ENCODE peak calls at places on chromosomes 2 and 18, in ten cellular contexts. Z, P, K, M, O, Y, A, L, I and G are unnamed samples.

GRCh38 chr2:26528186-26528585 is 50.3 kb upstream of the OTOF start:
- DNase-seq in Z (no peak), P (no peak), K (no peak), M (no peak), O (no peak), Y (no peak), A (no peak), L (no peak), I (no peak), G (no peak)

GRCh38 chr2:219457784-219458369 is 23.2 kb downstream of the SPEG start:
- DNase-seq in Z (peak), P (no peak), K (no peak), M (no peak), O (no peak), Y (no peak), A (no peak), L (no peak), I (no peak), G (peak)

GRCh38 chr2:179764710-179765109 is 96.7 kb downstream of the ZNF385B start:
- DNase-seq in Z (no peak), P (no peak), K (no peak), M (no peak), O (no peak), Y (no peak), A (no peak), L (no peak), I (no peak), G (no peak)

GRCh38 chr2:152251811-152252210 is 76.2 kb upstream of the STAM2 start:
- DNase-seq in Z (no peak), P (no peak), K (no peak), M (no peak), O (no peak), Y (no peak), A (no peak), L (no peak), I (no peak), G (peak)

GRCh38 chr2:235347691-235348090 is 146.2 kb upstream of the AGAP1 start:
- DNase-seq in Z (peak), P (peak), K (no peak), M (no peak), O (no peak), Y (no peak), A (peak), L (no peak), I (peak), G (no peak)

GRCh38 chr18:39675358-39675757 is 2109.8 kb upstream of the CELF4 start:
- DNase-seq in Z (peak), P (peak), K (no peak), M (no peak), O (no peak), Y (no peak), A (peak), L (no peak), I (no peak), G (no peak)

GRCh38 chr2:205198130-205198505 is 484.2 kb upstream of the NRP2 start:
- DNase-seq in Z (peak), P (peak), K (no peak), M (no peak), O (no peak), Y (no peak), A (peak), L (no peak), I (peak), G (no peak)

GRCh38 chr2:229980440-229981184 is 58.3 kb downstream of the FBXO36 start:
- DNase-seq in Z (peak), P (peak), K (no peak), M (no peak), O (peak), Y (no peak), A (peak), L (no peak), I (peak), G (peak)

GRCh38 chr2:98808546-98808945 is 77.6 kb upstream of the MGAT4A start:
- DNase-seq in Z (no peak), P (no peak), K (no peak), M (no peak), O (no peak), Y (no peak), A (no peak), L (no peak), I (no peak), G (no peak)

GRCh38 chr2:114762986-114763385 is 320.5 kb downstream of the DPP10 start:
- DNase-seq in Z (no peak), P (no peak), K (no peak), M (no peak), O (no peak), Y (no peak), A (no peak), L (no peak), I (no peak), G (no peak)

GRCh38 chr2:239344857-239345216 is 56.0 kb downstream of the HDAC4 start:
- DNase-seq in Z (no peak), P (no peak), K (no peak), M (no peak), O (peak), Y (no peak), A (no peak), L (peak), I (no peak), G (no peak)

GRCh38 chr2:173806761-173807160 is 158.4 kb downstream of the SP3 start:
- DNase-seq in Z (no peak), P (no peak), K (no peak), M (no peak), O (no peak), Y (no peak), A (no peak), L (no peak), I (no peak), G (no peak)

GRCh38 chr2:53181759-53182158 is 585.8 kb upstream of the CHAC2 start:
- DNase-seq in Z (no peak), P (no peak), K (no peak), M (no peak), O (no peak), Y (no peak), A (no peak), L (no peak), I (no peak), G (no peak)

GRCh38 chr18:9918016-9918680 is 4.3 kb downstream of the VAPA start:
- DNase-seq in Z (peak), P (peak), K (no peak), M (no peak), O (no peak), Y (no peak), A (peak), L (no peak), I (no peak), G (no peak)

GRCh38 chr2:106638043-106638442 is 150.9 kb downstream of the CD8B2 start:
- DNase-seq in Z (peak), P (no peak), K (no peak), M (no peak), O (peak), Y (no peak), A (no peak), L (no peak), I (peak), G (peak)

GRCh38 chr2:222169346-222169745 is 129.5 kb downstream of the PAX3 start:
- DNase-seq in Z (no peak), P (peak), K (no peak), M (no peak), O (no peak), Y (no peak), A (no peak), L (no peak), I (no peak), G (no peak)

GRCh38 chr18:58311390-58311789 is 267.4 kb downstream of the NEDD4L start:
- DNase-seq in Z (no peak), P (no peak), K (no peak), M (no peak), O (no peak), Y (peak), A (no peak), L (no peak), I (no peak), G (no peak)

GRCh38 chr2:26274058-26274613 is 29.4 kb downstream of the HADHB start:
- DNase-seq in Z (no peak), P (peak), K (no peak), M (no peak), O (no peak), Y (no peak), A (peak), L (no peak), I (peak), G (no peak)

GRCh38 chr18:41096504-41096903 is 858.5 kb upstream of the PIK3C3 start:
- DNase-seq in Z (peak), P (peak), K (peak), M (no peak), O (peak), Y (no peak), A (peak), L (no peak), I (no peak), G (peak)